ENCODE peak calls at places on chromosomes 7 and 10, in five cellular contexts. R, H, E, L and U are unnamed samples.

GRCh38 chr10:98047009-98047741 is 16.8 kb upstream of the CRTAC1 start:
- DNase-seq in R (no peak), H (no peak), E (no peak), L (no peak), U (no peak)

GRCh38 chr10:114100848-114101741 is 57.4 kb downstream of the ADRB1 start:
- DNase-seq in R (no peak), H (no peak), E (no peak), L (peak), U (no peak)

GRCh38 chr10:102072867-102073527 is 7.8 kb downstream of the HPS6 start:
- DNase-seq in R (peak), H (peak), E (no peak), L (peak), U (peak)

GRCh38 chr7:27423290-27423689 is 180.7 kb downstream of the EVX1 start:
- DNase-seq in R (no peak), H (no peak), E (no peak), L (no peak), U (no peak)

GRCh38 chr10:8211631-8212030 is 157.1 kb downstream of the GATA3 start:
- DNase-seq in R (no peak), H (no peak), E (no peak), L (no peak), U (peak)

GRCh38 chr10:68550747-68551411 is 9.3 kb upstream of the TET1 start:
- DNase-seq in R (peak), H (peak), E (peak), L (peak), U (peak)

GRCh38 chr7:155845226-155845625 is 33.0 kb upstream of the SHH start:
- DNase-seq in R (no peak), H (no peak), E (no peak), L (no peak), U (no peak)

GRCh38 chr7:65471587-65471986 is 97.9 kb downstream of the ZNF92 start:
- DNase-seq in R (no peak), H (no peak), E (no peak), L (no peak), U (no peak)

GRCh38 chr10:125816548-125816947 is 6.5 kb downstream of the UROS start:
- DNase-seq in R (no peak), H (no peak), E (no peak), L (no peak), U (no peak)

GRCh38 chr7:83835424-83835823 is 186.5 kb upstream of the SEMA3E start:
- DNase-seq in R (no peak), H (no peak), E (no peak), L (no peak), U (no peak)

GRCh38 chr7:1691601-1692499 is 21.8 kb downstream of the ELFN1 start:
- DNase-seq in R (peak), H (no peak), E (no peak), L (no peak), U (no peak)

GRCh38 chr10:123149568-123150228 is 1.8 kb downstream of the HMX2 start:
- DNase-seq in R (peak), H (peak), E (no peak), L (peak), U (no peak)

GRCh38 chr7:55120501-55121198 is 101.8 kb downstream of the EGFR start:
- DNase-seq in R (no peak), H (no peak), E (no peak), L (peak), U (peak)

GRCh38 chr10:63681965-63682704 is 160.9 kb downstream of the REEP3 start:
- DNase-seq in R (no peak), H (no peak), E (no peak), L (peak), U (no peak)

GRCh38 chr7:43700059-43700501 is 29.2 kb downstream of the COA1 start:
- DNase-seq in R (no peak), H (peak), E (no peak), L (peak), U (peak)

GRCh38 chr7:20786049-20786412 is 655 bp downstream of the SP8 start:
- DNase-seq in R (no peak), H (no peak), E (no peak), L (peak), U (no peak)

GRCh38 chr7:41978858-41979257 is 258.2 kb downstream of the GLI3 start:
- DNase-seq in R (no peak), H (no peak), E (no peak), L (no peak), U (no peak)

GRCh38 chr7:5420841-5421625 is 2.6 kb downstream of the TNRC18 start:
- DNase-seq in R (no peak), H (no peak), E (no peak), L (peak), U (peak)

GRCh38 chr7:5421626-5422323 is 1.9 kb downstream of the TNRC18 start:
- DNase-seq in R (no peak), H (no peak), E (no peak), L (peak), U (peak)

GRCh38 chr7:5417106-5418071 is 6.2 kb downstream of the TNRC18 start:
- DNase-seq in R (no peak), H (no peak), E (no peak), L (peak), U (peak)

GRCh38 chr7:5420108-5420840 is 3.4 kb downstream of the TNRC18 start:
- DNase-seq in R (no peak), H (no peak), E (no peak), L (no peak), U (no peak)

GRCh38 chr7:5419523-5420107 is 4.0 kb downstream of the TNRC18 start:
- DNase-seq in R (peak), H (peak), E (no peak), L (peak), U (no peak)
- H3K14ac ChIP-seq in R (peak), H (peak), E (no peak), L (peak), U (peak)

DNA sequence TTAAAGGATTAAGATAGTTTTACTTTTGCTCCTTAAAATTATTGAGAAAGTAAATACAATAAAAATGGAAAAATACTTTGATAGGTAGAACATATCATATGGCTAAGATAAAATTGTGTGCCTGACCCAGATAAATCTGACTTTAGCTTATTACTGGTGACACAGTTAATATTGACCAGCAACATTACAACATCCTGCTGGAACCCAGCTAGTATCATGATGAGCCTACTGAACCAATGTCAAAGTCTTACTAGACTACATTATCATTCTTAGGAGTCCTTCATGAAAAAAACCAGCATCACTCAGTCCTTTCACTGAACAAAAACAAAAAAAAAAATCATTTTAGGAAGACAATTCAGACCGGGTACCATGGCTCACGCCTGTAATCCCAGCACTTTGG is 164.8 kb upstream of the CDK1 start:
- DNase-seq in R (no peak), H (no peak), E (no peak), L (no peak), U (no peak)
- H2BK12ac ChIP-seq in R (no peak), H (no peak), E (no peak), L (no peak), U (no peak)

GRCh38 chr10:119270893-119271361 is 63.6 kb downstream of the GRK5 start:
- DNase-seq in R (no peak), H (no peak), E (no peak), L (no peak), U (peak)
- H3K27ac ChIP-seq in R (no peak), H (no peak), E (no peak), L (no peak), U (no peak)

DNA sequence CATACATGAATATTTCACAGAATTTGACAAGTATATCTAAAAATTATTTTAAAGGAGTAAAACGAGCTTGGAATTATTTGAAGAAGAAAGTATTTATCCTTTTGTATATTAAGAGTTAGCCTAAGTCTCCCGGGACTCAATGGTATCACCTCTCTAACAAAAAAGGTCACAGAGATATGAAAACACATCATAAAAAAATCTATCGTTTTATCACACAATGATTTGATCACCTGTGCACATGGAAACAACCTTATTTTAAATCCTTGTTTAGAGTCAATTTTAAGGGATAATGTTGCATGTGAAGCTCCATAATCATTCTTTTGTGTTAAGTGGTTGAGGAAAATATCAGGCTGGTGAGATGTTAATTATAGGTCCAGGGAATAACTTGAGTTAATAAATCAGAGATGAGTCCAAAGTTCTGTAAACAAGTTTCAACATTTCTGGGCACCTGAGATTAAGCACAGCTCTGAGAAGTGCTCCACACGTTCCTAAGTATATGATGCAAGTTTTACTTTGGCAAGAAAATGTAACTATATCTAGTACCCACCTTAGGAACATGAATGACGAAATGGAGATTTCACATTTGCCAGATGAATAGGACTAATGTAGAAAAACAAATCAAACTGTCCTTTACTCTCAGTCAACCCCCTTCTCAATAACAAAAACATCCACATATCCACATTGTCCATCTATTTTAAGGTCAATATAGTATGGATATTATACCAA is 148.5 kb upstream of the AKR1E2 start:
- DNase-seq in R (no peak), H (no peak), E (no peak), L (peak), U (peak)
- H3K14ac ChIP-seq in R (no peak), H (no peak), E (no peak), L (no peak), U (no peak)

DNA sequence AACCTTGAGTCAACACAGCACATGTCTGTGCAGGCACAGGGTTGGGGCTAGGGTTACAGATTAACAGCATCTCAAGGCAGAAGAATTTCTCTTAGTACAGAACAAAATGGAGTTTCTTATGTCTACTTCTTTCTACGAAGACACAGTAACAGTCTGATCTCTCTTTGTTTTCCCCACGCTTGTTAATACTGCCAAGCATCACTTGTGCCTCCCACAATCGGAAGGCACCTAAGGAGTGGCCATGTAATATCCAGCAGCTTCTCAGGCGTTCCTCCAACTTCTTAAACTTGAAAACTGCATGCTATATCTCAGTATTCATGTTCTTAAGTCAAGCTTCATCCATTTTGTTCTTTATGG is 2.9 kb upstream of the ATE1 start:
- DNase-seq in R (no peak), H (no peak), E (no peak), L (no peak), U (no peak)
- H2BK12ac ChIP-seq in R (no peak), H (no peak), E (no peak), L (no peak), U (no peak)

DNA sequence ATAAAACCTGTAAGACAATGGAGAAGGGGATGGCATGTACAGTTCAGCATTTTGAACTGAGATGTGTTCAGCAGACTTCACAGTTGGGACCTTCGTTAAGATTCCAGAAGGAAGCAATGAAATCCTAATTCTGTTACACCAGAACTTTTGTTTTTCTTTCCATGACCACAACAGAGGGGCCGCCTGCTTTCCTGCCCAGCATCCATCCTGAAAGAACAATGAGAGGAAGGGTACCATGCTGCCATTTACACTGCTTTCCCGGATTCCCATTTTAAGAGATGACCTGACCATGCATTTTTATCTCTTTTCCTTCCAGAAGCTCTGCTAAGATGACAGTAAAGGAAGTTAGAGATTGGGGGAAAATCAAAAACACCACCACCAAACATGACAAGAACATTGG is 92.7 kb downstream of the PIP4K2A start:
- DNase-seq in R (no peak), H (no peak), E (no peak), L (no peak), U (no peak)
- H3K27ac ChIP-seq in R (no peak), H (no peak), E (no peak), L (no peak), U (peak)

DNA sequence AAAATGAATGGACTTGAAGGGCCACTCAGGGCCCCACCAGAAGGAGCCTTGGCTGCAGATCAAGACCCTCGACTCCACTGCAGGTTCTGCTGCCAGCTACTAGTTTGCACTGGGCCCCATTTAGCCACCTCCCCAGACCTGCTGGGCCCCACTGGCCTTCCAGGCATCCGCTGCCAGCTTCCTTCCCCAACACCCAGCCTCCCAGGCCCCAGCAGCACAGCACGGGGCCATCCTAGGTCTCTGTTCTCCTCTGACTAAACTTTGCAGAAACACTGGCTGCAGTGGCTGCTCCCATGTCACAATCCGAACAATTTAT is 277.4 kb upstream of the KLF14 start:
- DNase-seq in R (no peak), H (no peak), E (no peak), L (no peak), U (no peak)
- H3K14ac ChIP-seq in R (no peak), H (peak), E (no peak), L (no peak), U (no peak)

GRCh38 chr7:504221-505081 is 15.2 kb downstream of the PDGFA start:
- DNase-seq in R (no peak), H (no peak), E (no peak), L (no peak), U (no peak)
- H2BK12ac ChIP-seq in R (no peak), H (peak), E (no peak), L (no peak), U (peak)